ENCODE peak calls at places on chromosome X, in nine cellular contexts. Z is transverse colon; O is SJSA1; P is CD8-positive, alpha-beta memory T cell; U is osteoblast; W is heart right ventricle; Y is upper lobe of left lung; J is neural progenitor cell; R is IMR-90. K is an unnamed sample.

GRCh38 chrX:139287155-139287924 is 243.2 kb upstream of the F9 start:
- DNase-seq in U (no peak), Z (peak; percentile 15), R (no peak), O (no peak), P (no peak), J (no peak), Y (no peak), W (no peak), K (no peak)

GRCh38 chrX:22366166-22366702 is 93.5 kb downstream of the CBLL2 start:
- DNase-seq in O (no peak), R (peak; percentile 27), Z (no peak), P (no peak), U (no peak), J (no peak), Y (no peak), W (no peak), K (no peak)

GRCh38 chrX:127138218-127138617 is 318.7 kb downstream of the PRR32 start:
- DNase-seq in U (no peak), O (no peak), R (no peak), Z (no peak), W (no peak), P (no peak), Y (no peak), J (no peak), K (no peak)

GRCh38 chrX:7316887-7317286 is 168.9 kb upstream of the PUDP start:
- DNase-seq in U (no peak), R (peak; percentile 57), Z (no peak), O (no peak), J (no peak), P (no peak), Y (no peak), W (no peak), K (no peak)

GRCh38 chrX:51878056-51878455 is 15.4 kb upstream of the MAGED1 start:
- DNase-seq in Y (no peak), U (no peak), P (no peak), R (no peak), J (no peak), Z (no peak), O (no peak), W (no peak), K (no peak)

GRCh38 chrX:125507119-125507518 is 187.4 kb downstream of the TEX13C start:
- DNase-seq in O (no peak), P (no peak), Z (no peak), Y (no peak), R (no peak), J (no peak), U (no peak), W (no peak), K (no peak)

GRCh38 chrX:18887177-18887820 is 96.6 kb downstream of the PHKA2 start:
- DNase-seq in R (no peak), Y (peak; percentile 40), W (peak; percentile 59), O (no peak), P (no peak), Z (peak; percentile 65), J (no peak), U (peak; percentile 26), K (peak; percentile 55)

GRCh38 chrX:48520455-48520854 is 1.2 kb upstream of the EBP start:
- DNase-seq in Y (no peak), W (no peak), R (no peak), Z (no peak), P (no peak), O (no peak), U (peak; percentile 65), J (no peak), K (no peak)

GRCh38 chrX:51459125-51459524 is 37.3 kb downstream of the NUDT11 start:
- DNase-seq in O (peak; percentile 0), U (no peak), W (no peak), Z (no peak), Y (no peak), R (peak; percentile 13), P (no peak), J (peak; percentile 52), K (no peak)

GRCh38 chrX:40996886-40997530 is 88.2 kb upstream of the USP9X start:
- DNase-seq in U (peak; percentile 59), Z (no peak), P (no peak), J (peak; percentile 46), W (no peak), Y (peak; percentile 24), O (peak; percentile 37), R (peak; percentile 81), K (no peak)

GRCh38 chrX:118551426-118551825 is 55.8 kb downstream of the DOCK11 start:
- DNase-seq in R (no peak), W (no peak), Y (no peak), U (no peak), P (no peak), J (no peak), O (no peak), Z (no peak), K (no peak)

GRCh38 chrX:24759786-24760185 is 66.1 kb downstream of the POLA1 start:
- DNase-seq in P (no peak), R (no peak), Y (no peak), O (no peak), J (no peak), Z (no peak), U (no peak), W (no peak), K (no peak)

GRCh38 chrX:31228909-31229308 is 157.1 kb upstream of the FTHL17 start:
- DNase-seq in O (no peak), P (no peak), U (no peak), Z (no peak), J (no peak), W (no peak), R (peak; percentile 46), Y (no peak), K (no peak)
- H3K27ac ChIP-seq in O (no peak overlapping the region), P (no peak overlapping the region), U (no peak overlapping the region), Z (no peak overlapping the region), J (no peak overlapping the region), W (peak overlapping the region; percentile 8), R (no peak overlapping the region), Y (no peak overlapping the region), K (no peak overlapping the region)

DNA sequence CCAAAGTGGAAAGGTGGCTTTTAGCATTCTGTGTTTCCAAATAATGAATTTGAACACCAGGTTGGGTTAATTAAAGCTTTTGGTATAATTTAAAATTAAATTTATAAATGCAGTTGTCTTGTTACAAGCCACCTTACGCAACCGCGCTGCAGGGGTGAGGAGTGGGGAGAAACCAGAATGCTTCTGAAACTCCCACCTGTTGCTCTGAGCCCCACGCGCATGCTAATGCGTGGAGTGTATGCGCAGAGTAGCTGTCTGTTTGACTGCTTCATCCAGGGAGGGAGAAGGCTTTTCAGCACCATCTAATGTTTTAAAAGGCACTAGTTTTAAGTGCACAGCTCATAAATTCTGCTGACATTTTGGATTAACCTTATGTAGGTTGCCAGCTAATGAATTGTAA is 12.5 kb downstream of the OGT start:
- DNase-seq in W (no peak), U (no peak), R (no peak), Z (peak; percentile 30), Y (no peak), J (no peak), O (no peak), P (no peak), K (no peak)
- H3K36me3 ChIP-seq in W (no peaks in the 10 kb centered on the region), U (peaks cover 31% of the 10 kb centered on the region), R (peaks cover 21% of the 10 kb centered on the region), Z (no peaks in the 10 kb centered on the region), Y (peaks cover 4% of the 10 kb centered on the region), J (peaks cover 9% of the 10 kb centered on the region), O (peaks cover 57% of the 10 kb centered on the region), P (peaks cover 40% of the 10 kb centered on the region), K (no peaks in the 10 kb centered on the region)

DNA sequence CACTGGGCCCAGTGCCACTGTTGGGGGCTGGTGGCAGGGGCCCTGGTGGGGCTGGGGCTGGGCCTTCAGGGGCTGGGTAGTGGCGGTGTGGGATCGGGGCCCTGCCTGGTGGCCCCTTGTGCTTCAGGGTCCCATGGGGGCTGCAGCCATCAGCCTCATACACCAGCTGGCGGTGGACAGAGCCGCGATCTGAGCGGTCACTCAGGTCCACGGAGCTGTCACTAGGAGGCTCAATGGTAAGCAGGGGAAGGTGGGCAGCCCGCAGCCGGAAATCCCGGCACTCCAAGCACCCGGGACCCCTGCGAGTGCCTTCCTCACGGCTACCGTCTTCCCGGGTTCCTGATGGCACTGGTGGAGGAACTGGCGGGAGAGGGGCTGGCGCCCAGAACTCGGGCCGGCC is 25.5 kb upstream of the KDM5C start:
- DNase-seq in Y (no peak), J (no peak), P (no peak), W (no peak), O (no peak), U (peak; percentile 29), R (no peak), Z (no peak), K (no peak)
- H3K27me3 ChIP-seq in Y (no peaks in the 10 kb centered on the region), J (no peaks in the 10 kb centered on the region), P (no peaks in the 10 kb centered on the region), W (no peaks in the 10 kb centered on the region), O (no peaks in the 10 kb centered on the region), U (peaks cover 8% of the 10 kb centered on the region), R (peaks cover 23% of the 10 kb centered on the region), Z (no peaks in the 10 kb centered on the region), K (no peaks in the 10 kb centered on the region)

DNA sequence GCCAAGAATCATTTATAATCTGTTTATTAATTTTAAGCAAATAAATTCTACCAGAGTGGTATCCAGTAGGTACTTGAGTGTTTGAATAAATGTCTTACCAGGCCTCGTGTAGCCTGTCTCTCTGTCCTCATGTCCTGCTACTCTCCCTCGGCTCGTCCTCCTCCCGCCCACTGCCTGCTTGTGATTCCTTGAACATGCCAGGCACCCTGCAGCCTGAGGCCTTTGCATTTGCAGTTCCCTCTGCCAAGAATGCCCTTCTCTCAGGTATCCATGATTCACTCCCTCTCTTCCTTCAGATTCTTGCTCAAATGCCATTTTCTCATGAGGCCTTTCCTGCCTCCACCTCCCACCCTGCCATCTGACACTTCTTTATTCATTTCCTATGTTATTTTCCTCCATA is 209.7 kb upstream of the PRPS2 start:
- DNase-seq in P (no peak), R (no peak), W (no peak), Z (no peak), Y (no peak), O (no peak), J (no peak), U (no peak), K (no peak)
- H3K27ac ChIP-seq in P (no peak overlapping the region), R (no peak overlapping the region), W (no peak overlapping the region), Z (no peak overlapping the region), Y (no peak overlapping the region), O (no peak overlapping the region), J (no peak overlapping the region), U (no peak overlapping the region), K (no peak overlapping the region)

GRCh38 chrX:56107320-56107719 is 124.8 kb upstream of the KLF8 start:
- DNase-seq in Z (no peak), O (no peak), P (no peak), W (no peak), Y (no peak), U (no peak), R (no peak), J (no peak), K (no peak)
- H3K36me3 ChIP-seq in Z (no peaks in the 10 kb centered on the region), O (no peaks in the 10 kb centered on the region), P (no peaks in the 10 kb centered on the region), W (no peaks in the 10 kb centered on the region), Y (no peaks in the 10 kb centered on the region), U (no peaks in the 10 kb centered on the region), R (no peaks in the 10 kb centered on the region), J (no peaks in the 10 kb centered on the region), K (no peaks in the 10 kb centered on the region)

DNA sequence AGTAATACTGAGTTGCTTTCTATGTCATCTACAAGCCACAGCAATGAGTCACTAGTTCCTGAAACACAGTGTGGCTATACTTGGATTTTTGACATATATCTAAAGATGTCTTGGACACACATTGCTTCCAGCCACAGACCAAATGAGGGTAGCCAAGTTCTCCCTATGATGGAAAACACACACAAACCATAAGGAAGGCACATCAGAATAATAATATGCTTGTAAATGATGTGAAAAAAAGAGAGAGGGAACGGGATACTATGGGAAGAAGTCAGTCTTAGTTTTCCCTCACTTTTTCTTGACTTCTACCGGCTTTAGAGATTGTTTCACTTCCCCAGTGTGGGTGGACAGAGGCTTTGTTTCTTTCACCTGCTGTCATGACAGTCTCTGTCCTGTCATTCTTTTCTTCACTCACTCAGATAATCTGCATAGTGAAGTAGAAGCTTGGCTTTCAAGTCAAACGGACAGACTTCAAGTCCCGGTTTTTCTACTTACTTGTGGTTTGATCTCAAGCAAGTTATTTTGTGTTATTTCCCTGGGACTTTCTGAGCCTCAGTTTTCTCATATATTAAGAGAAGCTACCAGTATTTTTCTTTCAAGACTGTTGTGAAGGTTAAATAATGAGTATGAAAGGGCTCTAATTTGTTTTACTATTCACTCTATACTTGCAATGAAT is 34.7 kb downstream of the P2RY10 start:
- DNase-seq in J (no peak), O (peak; percentile 2), W (no peak), U (no peak), P (no peak), R (no peak), Z (no peak), Y (no peak), K (no peak)
- H3K27me3 ChIP-seq in J (no peaks in the 10 kb centered on the region), O (no peaks in the 10 kb centered on the region), W (no peaks in the 10 kb centered on the region), U (no peaks in the 10 kb centered on the region), P (no peaks in the 10 kb centered on the region), R (no peaks in the 10 kb centered on the region), Z (no peaks in the 10 kb centered on the region), Y (no peaks in the 10 kb centered on the region), K (no peaks in the 10 kb centered on the region)

K was measured in prostate gland.